ENCODE peak calls at places on chromosomes 4 and X, in eight cellular contexts. I is spleen, C is tibial nerve, W is sigmoid colon, N is neural progenitor cell, P is H1, V is heart right ventricle, O is endothelial cell of umbilical vein. R is an unnamed sample.
A peak's percentile ranks its signal among the peaks of the same experiment; 100 is the strongest.

GRCh38 chrX:11464836-11465458 is 171.7 kb downstream of the AMELX start:
- DNase-seq in I (no peak), C (no peak), W (no peak), N (no peak), P (no peak), V (no peak), O (no peak), R (no peak)

GRCh38 chrX:46978341-46979291 is 66.4 kb downstream of the JADE3 start:
- DNase-seq in I (peak; percentile 89), C (peak; percentile 21), W (peak; percentile 76), N (peak; percentile 81), P (peak; percentile 84), V (peak; percentile 48), O (peak; percentile 87), R (peak; percentile 54)

GRCh38 chr4:53713296-53713695 is 122.0 kb upstream of the LNX1 start:
- DNase-seq in I (no peak), C (no peak), W (no peak), N (no peak), P (no peak), V (no peak), O (no peak), R (no peak)

GRCh38 chr4:139852612-139853269 is 187.1 kb downstream of the MGST2 start:
- DNase-seq in I (no peak), C (no peak), W (no peak), N (no peak), P (no peak), V (no peak), O (no peak), R (no peak)

GRCh38 chr4:11428701-11429571 is at the start of gene HS3ST1:
- DNase-seq in I (peak; percentile 95), C (peak; percentile 68), W (peak; percentile 87), N (peak; percentile 89), P (peak; percentile 89), V (peak; percentile 78), O (peak; percentile 75), R (peak; percentile 78)

GRCh38 chr4:8915201-8916200 is 43.9 kb upstream of the HMX1 start:
- DNase-seq in I (peak; percentile 68), C (no peak), W (peak; percentile 46), N (no peak), P (peak; percentile 42), V (no peak), O (no peak), R (no peak)

GRCh38 chr4:158099686-158100085 is 73.1 kb downstream of the GASK1B start:
- DNase-seq in I (no peak), C (no peak), W (no peak), N (no peak), P (no peak), V (no peak), O (peak; percentile 48), R (no peak)

GRCh38 chr4:88010921-88011320 is 3.5 kb downstream of the PKD2 start:
- DNase-seq in I (no peak), C (no peak), W (no peak), N (no peak), P (no peak), V (no peak), O (peak; percentile 40), R (no peak)

GRCh38 chrX:107205770-107206696 is at the start of the genes DNAAF6 and NUP62CL:
- DNase-seq in I (peak; percentile 85), C (no peak), W (no peak), N (peak; percentile 93), P (peak; percentile 73), V (peak; percentile 45), O (peak; percentile 14), R (peak; percentile 91)

GRCh38 chr4:173731257-173731656 is 201.2 kb upstream of the HAND2 start:
- DNase-seq in I (no peak), C (no peak), W (no peak), N (no peak), P (no peak), V (no peak), O (no peak), R (no peak)

GRCh38 chr4:176436500-176436973 is 116.8 kb downstream of the SPCS3 start:
- DNase-seq in I (no peak), C (no peak), W (no peak), N (no peak), P (no peak), V (no peak), O (no peak), R (peak; percentile 61)

GRCh38 chr4:117560329-117560728 is 474.0 kb upstream of the NDST3 start:
- DNase-seq in I (no peak), C (no peak), W (no peak), N (no peak), P (no peak), V (no peak), O (peak; percentile 11), R (peak; percentile 6)

GRCh38 chr4:20456416-20456815 is 204.7 kb downstream of the SLIT2 start:
- DNase-seq in I (no peak), C (no peak), W (no peak), N (no peak), P (no peak), V (no peak), O (peak; percentile 65), R (no peak)

GRCh38 chr4:31674313-31674947 is 954.3 kb downstream of the PCDH7 start:
- DNase-seq in I (no peak), C (no peak), W (no peak), N (peak; percentile 30), P (no peak), V (no peak), O (peak; percentile 44), R (peak; percentile 32)

GRCh38 chr4:61533140-61533539 is 333.0 kb downstream of the ADGRL3 start:
- DNase-seq in I (no peak), C (no peak), W (no peak), N (no peak), P (no peak), V (no peak), O (no peak), R (no peak)

GRCh38 chr4:3307060-3307459 is 14.2 kb downstream of the RGS12 start:
- DNase-seq in I (peak; percentile 62), C (peak; percentile 3), W (peak; percentile 50), N (no peak), P (no peak), V (no peak), O (no peak), R (no peak)

GRCh38 chrX:20693071-20693470 is 426.4 kb upstream of the RPS6KA3 start:
- DNase-seq in I (no peak), C (no peak), W (no peak), N (no peak), P (no peak), V (no peak), O (no peak), R (no peak)

GRCh38 chr4:20422398-20422797 is 170.7 kb downstream of the SLIT2 start:
- DNase-seq in I (no peak), C (no peak), W (peak; percentile 67), N (peak; percentile 71), P (peak; percentile 67), V (peak; percentile 8), O (peak; percentile 78), R (peak; percentile 76)

DNA sequence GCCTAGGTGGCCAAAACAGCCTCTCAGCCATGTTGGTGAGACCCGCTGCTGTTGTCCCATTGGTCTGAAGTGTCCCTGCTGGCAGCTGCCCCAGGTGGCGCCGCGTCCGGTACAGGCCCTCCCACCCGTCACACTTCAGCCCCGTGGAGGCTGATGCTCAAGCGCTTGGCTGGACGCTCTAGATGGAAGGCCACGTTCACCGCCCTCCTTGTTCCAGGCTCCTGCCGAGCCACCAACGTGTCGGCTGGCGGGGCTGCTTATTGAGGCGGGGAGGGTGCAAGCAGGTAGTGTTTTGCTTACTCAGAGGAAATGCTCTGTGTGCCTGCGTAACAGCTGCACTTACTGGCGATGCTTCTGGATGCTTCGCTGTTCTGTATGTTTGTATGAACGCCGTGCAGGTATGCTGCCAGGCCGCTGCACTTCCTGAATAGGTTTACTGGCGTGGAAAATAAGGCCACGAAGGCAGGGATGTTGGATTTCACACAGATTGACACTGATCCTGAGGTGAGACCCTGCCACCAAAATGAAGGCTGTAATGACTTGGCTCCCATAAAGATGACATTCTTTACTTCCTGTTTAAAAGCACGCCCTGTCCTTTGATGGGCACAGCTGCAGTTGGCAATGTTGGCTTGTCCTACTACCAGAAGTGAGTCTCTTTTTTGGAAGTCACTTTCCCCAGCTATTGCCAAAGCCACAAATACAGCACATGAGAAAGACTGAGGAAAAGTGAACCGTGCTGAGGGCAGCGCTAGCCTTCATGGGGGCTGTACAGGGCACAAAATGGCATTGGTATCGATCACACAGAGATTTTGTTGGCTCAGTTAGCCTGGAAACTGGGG is 21.0 kb upstream of the CLCN4 start:
- DNase-seq in I (no peak), C (no peak), W (no peak), N (no peak), P (no peak), V (no peak), O (no peak), R (no peak)
- H3K27ac ChIP-seq in I (no peak overlapping the region), C (no peak overlapping the region), W (no peak overlapping the region), N (no peak overlapping the region), P (no peak overlapping the region), V (no peak overlapping the region), O (no peak overlapping the region), R (no peak overlapping the region)

DNA sequence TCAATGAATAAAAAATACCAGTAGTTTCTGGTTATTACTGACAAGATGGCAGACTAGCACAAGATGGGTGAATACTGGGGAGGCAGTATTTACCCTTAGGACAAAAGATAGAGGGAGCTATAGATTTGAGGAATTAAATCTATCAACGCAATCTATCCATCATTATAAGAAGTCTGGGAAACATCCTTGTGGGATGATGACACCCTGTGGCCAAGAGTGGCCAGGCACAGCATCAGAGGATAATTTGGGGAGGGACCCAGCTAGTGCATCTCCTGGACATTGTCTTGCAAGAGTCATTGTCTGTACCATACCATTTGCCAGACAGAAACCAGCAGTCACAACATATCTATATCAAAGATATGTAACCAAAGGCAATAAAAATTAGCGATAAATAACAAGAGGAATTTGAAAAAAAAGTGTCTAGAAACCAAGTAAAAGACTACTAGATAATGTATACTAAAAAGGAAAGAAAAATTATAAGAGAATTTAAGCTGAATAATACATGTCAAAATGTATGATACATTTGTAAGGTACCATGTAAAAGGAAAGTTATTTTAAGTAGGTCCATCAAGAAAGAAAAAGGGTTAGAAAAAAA is 22.9 kb downstream of the KCTD8 start:
- DNase-seq in I (no peak), C (no peak), W (no peak), N (peak; percentile 72), P (no peak), V (no peak), O (peak; percentile 35), R (peak; percentile 29)
- TF ChIP-seq CTCF in I (no peak), C (no peak), W (no peak), N (peak; percentile 85), P (peak; percentile 80), V (peak; percentile 26), O (peak; percentile 54), R (peak; percentile 16)

GRCh38 chr4:141036786-141037185 is 96.5 kb downstream of the RNF150 start:
- DNase-seq in I (no peak), C (no peak), W (no peak), N (no peak), P (no peak), V (no peak), O (no peak), R (peak; percentile 42)
- H3K27ac ChIP-seq in I (no peak overlapping the region), C (no peak overlapping the region), W (peak overlapping the region; percentile 27), N (no peak overlapping the region), P (no peak overlapping the region), V (no peak overlapping the region), O (no peak overlapping the region), R (no peak overlapping the region)

GRCh38 chr4:2008921-2009650 is at the start of gene NELFA:
- DNase-seq in I (peak; percentile 99), C (peak; percentile 90), W (peak; percentile 97), N (peak; percentile 99), P (peak; percentile 97), V (peak; percentile 94), O (peak; percentile 92), R (peak; percentile 98)
- TF ChIP-seq CTCF in I (peak; percentile 75), C (peak; percentile 94), W (no peak), N (peak; percentile 50), P (no peak), V (no peak), O (peak; percentile 30), R (peak; percentile 32)

GRCh38 chr4:37908488-37909343 is 17.8 kb downstream of the TBC1D1 start:
- DNase-seq in I (no peak), C (no peak), W (no peak), N (no peak), P (no peak), V (peak; percentile 25), O (no peak), R (no peak)
- H3K27ac ChIP-seq in I (no peak overlapping the region), C (peak overlapping the region; percentile 49), W (peak overlapping the region; percentile 72), N (no peak overlapping the region), P (no peak overlapping the region), V (peak overlapping the region; percentile 76), O (no peak overlapping the region), R (peak overlapping the region; percentile 55)

R was measured in cardiac muscle cell.